ENCODE peak calls at places on chromosomes 1 and 21, in eight cellular contexts. T, D, L, G, I, N, Y and S are unnamed samples.

GRCh38 chr1:186463511-186463910 is 2.6 kb upstream of the PDC start:
- DNase-seq in N (no peak), I (no peak), Y (no peak), D (no peak), L (no peak), T (no peak), G (peak), S (no peak)

GRCh38 chr21:45888361-45889009 is 93.1 kb upstream of the COL6A1 start:
- DNase-seq in G (no peak), D (no peak), T (no peak), L (no peak), I (no peak), N (no peak), Y (no peak), S (no peak)

GRCh38 chr1:51234721-51235425 is 1.2 kb upstream of the RNF11 start:
- DNase-seq in T (peak), N (no peak), Y (no peak), G (no peak), D (peak), I (peak), L (no peak), S (peak)

GRCh38 chr21:14773777-14774345 is 227.7 kb upstream of the SAMSN1 start:
- DNase-seq in Y (no peak), G (peak), I (peak), N (no peak), D (peak), L (peak), T (peak), S (peak)

GRCh38 chr1:110786802-110787327 is 86.1 kb upstream of the CD53 start:
- DNase-seq in Y (no peak), D (no peak), I (no peak), G (no peak), N (no peak), L (no peak), T (no peak), S (no peak)

GRCh38 chr1:156601122-156601830 is at the start of gene GPATCH4:
- DNase-seq in G (peak), L (peak), D (peak), I (peak), N (peak), T (peak), Y (peak), S (peak)

GRCh38 chr1:16055613-16056520 is 12.3 kb downstream of the CLCNKB start:
- DNase-seq in Y (peak), D (peak), T (peak), N (peak), L (peak), I (peak), G (peak), S (peak)

GRCh38 chr1:188061881-188062280 is 1233.1 kb downstream of the PLA2G4A start:
- DNase-seq in D (no peak), N (no peak), I (no peak), Y (no peak), T (no peak), G (no peak), L (no peak), S (no peak)

GRCh38 chr1:53557830-53558784 is 98.9 kb downstream of the DMRTB1 start:
- DNase-seq in G (peak), D (no peak), N (no peak), T (peak), Y (no peak), I (no peak), L (no peak), S (no peak)

GRCh38 chr1:14647777-14648176 is 49.3 kb downstream of the KAZN start:
- DNase-seq in I (no peak), T (no peak), Y (no peak), G (no peak), L (no peak), D (no peak), N (no peak), S (no peak)

GRCh38 chr1:156815851-156816536 is 654 bp downstream of the SH2D2A start:
- DNase-seq in L (no peak), G (no peak), N (no peak), T (no peak), Y (no peak), D (no peak), I (no peak), S (no peak)

GRCh38 chr1:45895406-45895805 is 92.0 kb downstream of the MAST2 start:
- DNase-seq in Y (no peak), L (no peak), D (no peak), T (no peak), I (no peak), G (no peak), N (no peak), S (no peak)

GRCh38 chr1:18599096-18599495 is 31.6 kb upstream of the PAX7 start:
- DNase-seq in T (no peak), D (no peak), I (no peak), G (no peak), L (no peak), Y (no peak), N (no peak), S (peak)

GRCh38 chr1:98112631-98113030 is 191.8 kb upstream of the DPYD start:
- DNase-seq in T (no peak), G (no peak), N (no peak), D (no peak), L (no peak), Y (no peak), I (no peak), S (no peak)

GRCh38 chr1:12712091-12712490 is 3.8 kb upstream of the AADACL3 start:
- DNase-seq in D (no peak), I (no peak), G (no peak), L (peak), Y (no peak), T (no peak), N (no peak), S (no peak)

GRCh38 chr1:168097921-168098528 is 38.7 kb downstream of the GPR161 start:
- DNase-seq in D (no peak), T (no peak), N (no peak), L (no peak), Y (no peak), G (no peak), I (no peak), S (no peak)

GRCh38 chr1:74005533-74005932 is 192.4 kb downstream of the LRRIQ3 start:
- DNase-seq in L (no peak), I (no peak), G (no peak), D (no peak), Y (no peak), N (no peak), T (no peak), S (no peak)

GRCh38 chr1:21305900-21306189 is 15.6 kb upstream of the ECE1 start:
- DNase-seq in T (no peak), I (no peak), Y (no peak), D (no peak), G (no peak), N (no peak), L (no peak), S (no peak)

GRCh38 chr1:21302747-21303715 is 12.8 kb upstream of the ECE1 start:
- DNase-seq in D (no peak), Y (peak), G (no peak), L (no peak), T (peak), I (no peak), N (peak), S (no peak)

GRCh38 chr1:21305155-21305899 is 15.1 kb upstream of the ECE1 start:
- DNase-seq in Y (no peak), D (no peak), L (no peak), I (no peak), G (no peak), N (no peak), T (no peak), S (no peak)

GRCh38 chr1:21301794-21302440 is 11.7 kb upstream of the ECE1 start:
- DNase-seq in Y (no peak), D (no peak), G (no peak), N (no peak), L (no peak), T (no peak), I (no peak), S (no peak)

DNA sequence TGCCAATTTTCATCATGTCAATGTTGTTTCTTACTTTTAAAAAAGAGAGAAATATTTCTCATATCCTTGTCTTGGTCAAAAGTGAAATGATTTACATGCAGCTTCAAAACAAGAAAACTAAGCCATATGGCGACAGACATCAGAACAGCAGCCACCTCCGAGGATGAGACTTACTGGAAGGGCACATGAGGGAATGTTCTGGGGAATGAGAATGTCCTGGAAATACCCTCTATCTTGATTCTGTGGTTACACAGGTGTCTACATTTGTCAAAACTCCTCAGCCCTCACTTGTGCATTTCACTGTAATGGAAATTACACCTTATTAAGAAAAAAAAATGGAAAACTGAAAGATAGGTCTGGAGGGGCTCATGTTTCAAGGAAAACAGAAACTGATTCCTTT is 14.2 kb upstream of the ECE1 start:
- DNase-seq in N (no peak), G (no peak), D (no peak), Y (no peak), L (no peak), T (no peak), I (no peak), S (no peak)
- H3K27ac ChIP-seq in N (peak), G (no peak), D (peak), Y (peak), L (peak), T (no peak), I (no peak), S (peak)

DNA sequence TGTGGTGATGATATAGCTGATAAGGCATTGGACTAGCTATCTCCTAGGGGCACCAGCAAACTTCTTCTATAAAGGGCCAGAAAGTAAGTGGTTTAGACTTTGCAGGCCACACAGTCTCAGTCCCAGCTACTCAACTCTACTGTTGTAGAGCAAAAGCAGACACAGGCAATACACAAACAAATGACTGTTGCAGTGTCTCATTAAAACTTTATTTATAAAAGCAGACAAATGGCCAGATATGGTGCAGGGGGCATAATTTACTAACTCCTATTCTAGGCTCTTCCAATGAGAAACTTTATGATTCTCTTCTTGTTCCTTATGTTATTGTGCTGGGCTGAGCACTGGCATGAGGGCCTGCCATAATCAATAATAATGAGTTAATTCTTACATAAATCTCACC is 176.8 kb upstream of the POU3F1 start:
- DNase-seq in D (no peak), I (no peak), T (no peak), L (no peak), G (no peak), N (no peak), Y (no peak), S (no peak)
- H3K27ac ChIP-seq in D (no peak), I (no peak), T (no peak), L (no peak), G (no peak), N (no peak), Y (no peak), S (no peak)

GRCh38 chr21:29481641-29482040 is 182.9 kb downstream of the BACH1 start:
- DNase-seq in D (no peak), Y (peak), I (no peak), T (no peak), G (no peak), L (no peak), N (peak), S (no peak)
- H3K27ac ChIP-seq in D (no peak), Y (no peak), I (no peak), T (no peak), G (no peak), L (peak), N (peak), S (no peak)

DNA sequence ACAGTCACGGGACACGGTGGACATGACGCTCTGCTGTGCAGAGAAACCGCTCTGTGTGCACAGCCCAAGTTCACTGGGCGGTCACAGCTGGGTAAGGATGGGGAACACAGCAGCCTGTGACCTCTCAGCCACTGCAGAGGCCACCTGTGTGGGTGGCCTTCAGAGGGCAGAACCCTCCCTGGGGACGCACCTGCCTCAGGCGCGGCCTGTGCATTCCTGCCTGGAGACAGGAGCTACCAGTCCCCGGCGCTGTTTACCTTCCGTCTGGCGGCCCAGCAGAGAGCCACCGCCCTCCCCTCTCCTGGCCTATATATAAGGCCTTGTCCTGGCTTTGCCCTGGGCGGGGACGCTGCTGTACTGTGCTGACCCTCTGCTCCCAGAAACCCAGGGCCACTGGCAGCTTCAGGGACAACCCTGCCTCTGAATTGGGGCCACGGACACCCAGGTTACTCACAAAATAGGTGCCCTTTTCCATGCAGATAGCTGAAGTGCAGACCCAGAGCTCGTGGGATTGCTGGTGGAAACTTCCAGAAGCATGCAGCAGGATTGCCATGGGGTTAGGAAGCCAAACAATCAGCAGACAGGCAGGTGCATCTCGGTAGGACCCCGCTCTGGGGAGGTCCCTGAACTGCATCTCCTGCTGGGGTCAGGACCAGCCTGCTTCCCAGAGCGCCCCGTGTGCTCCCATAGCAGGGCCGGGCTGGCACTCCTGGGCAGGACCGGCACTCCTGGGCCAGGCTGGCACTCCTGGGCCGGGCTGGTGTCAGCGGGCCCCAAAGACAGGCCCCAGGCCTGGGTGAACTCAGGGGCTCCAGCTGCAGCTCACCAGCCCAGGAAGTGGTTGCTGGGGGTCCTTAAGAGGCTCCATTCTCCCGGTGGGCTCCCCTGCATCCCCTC is 83.6 kb downstream of the SIK1 start:
- DNase-seq in Y (no peak), D (peak), L (no peak), N (no peak), T (peak), I (no peak), G (no peak), S (peak)
- H3K27ac ChIP-seq in Y (no peak), D (peak), L (no peak), N (no peak), T (peak), I (no peak), G (no peak), S (peak)

GRCh38 chr1:228490120-228491078 is 3.2 kb downstream of the RNF187 start:
- DNase-seq in N (no peak), T (no peak), L (peak), D (no peak), G (no peak), Y (peak), I (no peak), S (no peak)

GRCh38 chr1:228488818-228489674 is 1.9 kb downstream of the RNF187 start:
- DNase-seq in I (no peak), T (no peak), N (no peak), Y (no peak), G (no peak), D (no peak), L (no peak), S (no peak)

GRCh38 chr1:228487336-228488106 is at the start of gene RNF187:
- DNase-seq in N (no peak), L (no peak), D (peak), I (peak), Y (no peak), G (no peak), T (peak), S (peak)

GRCh38 chr1:228486596-228487335 is 416 bp upstream of the RNF187 start:
- DNase-seq in G (peak), D (peak), T (peak), Y (peak), N (peak), I (peak), L (peak), S (peak)

DNA sequence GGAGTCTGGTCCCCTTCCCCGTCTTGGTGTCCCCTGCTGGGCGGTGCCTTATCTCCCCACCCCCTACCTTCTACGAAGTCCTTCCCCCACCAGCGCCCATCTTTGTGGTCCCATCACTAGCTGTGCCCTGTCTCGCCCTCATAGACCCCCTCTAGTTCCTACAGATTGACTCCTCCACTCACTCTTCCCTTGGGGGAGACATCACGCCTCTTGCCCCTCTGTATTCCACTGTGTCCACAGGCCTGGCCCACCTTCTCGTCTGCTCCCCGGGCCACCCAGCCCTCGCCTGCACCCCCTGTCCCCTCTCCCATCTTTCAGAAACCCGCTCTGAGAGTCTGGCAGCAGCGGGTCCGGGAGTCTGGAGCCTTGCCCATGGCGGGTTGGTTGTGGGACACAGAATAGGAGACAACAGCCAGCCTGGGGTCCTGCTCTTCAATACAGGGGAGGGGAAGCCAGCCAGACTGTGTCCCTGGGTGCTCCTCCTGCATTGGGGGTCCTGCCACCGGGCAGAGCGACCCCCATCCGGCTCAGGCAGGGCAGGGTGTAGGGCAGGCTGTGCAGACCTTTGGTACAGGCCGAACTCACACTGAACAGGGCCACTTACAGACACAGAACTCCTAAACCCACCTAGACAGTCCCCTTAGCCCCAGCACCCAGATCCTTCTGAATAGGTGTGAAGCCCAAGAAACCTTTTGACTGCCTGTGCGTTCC is 1.1 kb downstream of the RNF187 start:
- DNase-seq in D (no peak), G (no peak), T (no peak), N (no peak), L (no peak), Y (no peak), I (no peak), S (peak)
- H3K27ac ChIP-seq in D (peak), G (no peak), T (peak), N (no peak), L (no peak), Y (peak), I (peak), S (peak)

DNA sequence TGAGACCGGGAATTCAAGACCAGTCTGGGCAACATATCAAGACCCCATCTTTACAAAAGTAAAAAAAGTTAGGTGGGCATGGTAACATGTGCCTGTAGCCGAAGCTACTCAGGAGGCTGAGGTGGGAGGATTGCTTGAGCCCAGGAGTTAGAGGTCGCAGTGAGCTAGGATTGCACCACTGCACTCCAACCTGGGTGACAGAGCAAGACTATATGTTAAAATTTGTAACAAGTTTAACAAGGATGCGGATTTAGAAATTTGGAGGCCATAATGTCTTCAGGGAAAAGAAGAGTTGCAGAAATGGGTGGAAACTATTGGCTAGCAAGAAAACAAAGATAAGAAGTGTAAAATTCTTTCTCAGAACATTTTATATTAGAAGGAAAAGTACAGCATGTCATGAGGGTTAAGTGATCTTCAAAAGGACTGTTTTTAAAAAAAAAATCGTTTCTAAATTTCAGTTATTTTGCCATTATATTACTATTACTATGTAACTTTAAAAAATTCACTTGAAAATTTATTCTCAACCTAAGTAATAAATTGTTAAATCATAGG is 17.6 kb downstream of the SOAT1 start:
- DNase-seq in I (no peak), L (no peak), G (no peak), N (no peak), Y (no peak), T (no peak), D (no peak), S (no peak)
- H3K27ac ChIP-seq in I (no peak), L (no peak), G (no peak), N (peak), Y (peak), T (peak), D (no peak), S (peak)

GRCh38 chr1:223143760-223144248 is 756 bp upstream of the TLR5 start:
- DNase-seq in L (no peak), T (peak), I (peak), D (peak), G (no peak), N (no peak), Y (no peak), S (peak)
- H3K27ac ChIP-seq in L (no peak), T (peak), I (peak), D (peak), G (no peak), N (no peak), Y (no peak), S (peak)

GRCh38 chr1:8096105-8097011 is 70.2 kb upstream of the ERRFI1 start:
- DNase-seq in D (no peak), L (no peak), I (no peak), T (no peak), G (no peak), N (no peak), Y (peak), S (no peak)

GRCh38 chr1:8092603-8093141 is 66.6 kb upstream of the ERRFI1 start:
- DNase-seq in L (no peak), N (no peak), I (no peak), T (no peak), D (no peak), G (no peak), Y (no peak), S (no peak)

GRCh38 chr1:8093221-8093980 is 67.3 kb upstream of the ERRFI1 start:
- DNase-seq in L (no peak), D (no peak), G (no peak), Y (no peak), T (peak), N (no peak), I (no peak), S (no peak)

GRCh38 chr1:8095584-8095983 is 69.5 kb upstream of the ERRFI1 start:
- DNase-seq in Y (no peak), N (no peak), I (no peak), G (no peak), T (no peak), D (no peak), L (no peak), S (no peak)

GRCh38 chr1:8094481-8095241 is 68.6 kb upstream of the ERRFI1 start:
- DNase-seq in I (no peak), T (peak), N (no peak), Y (peak), G (no peak), D (no peak), L (no peak), S (peak)
- H3K27ac ChIP-seq in I (no peak), T (peak), N (peak), Y (peak), G (no peak), D (no peak), L (no peak), S (peak)

GRCh38 chr1:117499071-117499470 is 106.8 kb upstream of the TENT5C start:
- DNase-seq in Y (peak), T (no peak), D (no peak), L (no peak), N (no peak), G (no peak), I (no peak), S (no peak)

GRCh38 chr1:117493906-117494305 is 111.9 kb upstream of the TENT5C start:
- DNase-seq in Y (no peak), G (no peak), I (no peak), D (no peak), N (no peak), T (no peak), L (no peak), S (no peak)

GRCh38 chr1:117500584-117500983 is 105.3 kb upstream of the TENT5C start:
- DNase-seq in T (no peak), Y (no peak), N (no peak), D (no peak), I (no peak), L (no peak), G (no peak), S (no peak)

GRCh38 chr1:117495068-117495467 is 110.8 kb upstream of the TENT5C start:
- DNase-seq in D (no peak), Y (no peak), L (no peak), N (no peak), I (no peak), T (no peak), G (no peak), S (no peak)
- H3K27ac ChIP-seq in D (no peak), Y (no peak), L (no peak), N (no peak), I (no peak), T (no peak), G (no peak), S (no peak)